ENCODE peak calls at places on chromosome 4, in four cellular contexts. E is uterus, N is cardiac muscle cell, P is IMR-90. I is an unnamed sample.

GRCh38 chr4:40149960-40150385 is 46.9 kb upstream of the RHOH start:
- DNase-seq in E (peak; percentile 59), N (peak; percentile 82), P (peak; percentile 67), I (peak; percentile 63)

GRCh38 chr4:58301384-58301783 is 1191.2 kb upstream of the IGFBP7 start:
- DNase-seq in E (no peak), N (peak; percentile 27), P (no peak), I (peak; percentile 30)

GRCh38 chr4:99383833-99384392 is 31.4 kb upstream of the ADH1C start:
- DNase-seq in E (peak; percentile 84), N (peak; percentile 94), P (peak; percentile 97), I (peak; percentile 26)

GRCh38 chr4:114417214-114417613 is 181.4 kb upstream of the UGT8 start:
- DNase-seq in E (no peak), N (no peak), P (no peak), I (no peak)

GRCh38 chr4:97646997-97647396 is 496.3 kb downstream of the STPG2 start:
- DNase-seq in E (no peak), N (peak; percentile 46), P (no peak), I (no peak)

GRCh38 chr4:612052-612748 is 13.2 kb upstream of the PDE6B start:
- DNase-seq in E (no peak), N (no peak), P (no peak), I (no peak)

GRCh38 chr4:94711635-94712034 is 46.1 kb upstream of the BMPR1B start:
- DNase-seq in E (no peak), N (no peak), P (no peak), I (no peak)

GRCh38 chr4:132063829-132064228 is 1085.3 kb upstream of the PCDH10 start:
- DNase-seq in E (no peak), N (peak; percentile 90), P (peak; percentile 55), I (no peak)

GRCh38 chr4:97587912-97588311 is 555.4 kb downstream of the STPG2 start:
- DNase-seq in E (no peak), N (no peak), P (no peak), I (no peak)

GRCh38 chr4:168797176-168797575 is 212.9 kb downstream of the CBR4 start:
- DNase-seq in E (no peak), N (peak; percentile 79), P (peak; percentile 94), I (no peak)

GRCh38 chr4:140755811-140756291 is 334 bp downstream of the TBC1D9 start:
- DNase-seq in E (peak; percentile 36), N (peak; percentile 67), P (peak; percentile 46), I (peak; percentile 61)

GRCh38 chr4:163447481-163447880 is 26.1 kb downstream of the TKTL2 start:
- DNase-seq in E (no peak), N (peak; percentile 51), P (no peak), I (no peak)

GRCh38 chr4:163473576-163473975 is at the start of gene TKTL2:
- DNase-seq in E (no peak), N (no peak), P (no peak), I (no peak)

DNA sequence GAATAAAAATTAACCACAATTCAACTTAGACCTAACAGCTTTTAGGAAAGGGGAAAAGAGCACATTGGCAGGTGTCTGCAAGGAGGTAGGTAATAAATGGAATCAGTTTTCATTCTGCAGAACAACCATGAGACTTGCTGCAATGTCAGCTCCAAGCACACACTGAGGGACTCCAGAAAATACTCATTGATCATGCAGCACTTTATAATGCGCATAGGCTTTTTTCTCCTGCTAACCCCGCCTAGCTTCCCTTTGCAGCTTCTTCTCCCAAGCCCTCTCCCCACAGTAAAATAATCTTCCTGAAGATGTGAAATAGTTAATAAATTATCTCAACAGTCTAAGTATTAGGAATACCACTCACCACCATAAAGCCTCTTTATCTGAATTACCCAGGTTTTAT is 36.9 kb downstream of the ANKRD17 start:
- DNase-seq in E (no peak), N (no peak), P (no peak), I (no peak)
- H3K4me3 ChIP-seq in E (no peak overlapping the region), N (peak overlapping the region; percentile 32), P (no peak overlapping the region), I (no peak overlapping the region)

DNA sequence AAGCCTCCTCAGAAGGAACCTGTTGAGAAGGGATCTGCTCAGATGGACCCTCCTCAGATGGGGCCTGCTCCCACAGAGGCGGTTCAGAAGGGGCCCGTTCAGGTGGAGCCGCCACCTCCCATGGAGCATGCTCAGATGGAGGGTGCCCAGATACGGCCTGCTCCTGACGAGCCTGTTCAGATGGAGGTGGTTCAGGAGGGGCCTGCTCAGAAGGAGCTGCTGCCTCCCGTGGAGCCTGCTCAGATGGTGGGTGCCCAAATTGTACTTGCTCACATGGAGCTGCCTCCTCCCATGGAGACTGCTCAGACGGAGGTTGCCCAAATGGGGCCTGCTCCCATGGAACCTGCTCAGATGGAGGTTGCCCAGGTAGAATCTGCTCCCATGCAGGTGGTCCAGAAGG is 22.9 kb downstream of the REST start:
- DNase-seq in E (no peak), N (no peak), P (no peak), I (no peak)
- H3K4me1 ChIP-seq in E (no peaks in the 10 kb centered on the region), N (peaks cover 7% of the 10 kb centered on the region), P (no peaks in the 10 kb centered on the region), I (no peaks in the 10 kb centered on the region)

GRCh38 chr4:119204898-119205297 is 7.6 kb upstream of the USP53 start:
- DNase-seq in E (no peak), N (no peak), P (no peak), I (no peak)
- H3K27ac ChIP-seq in E (no peak overlapping the region), N (peak overlapping the region; percentile 72), P (peak overlapping the region; percentile 44), I (no peak overlapping the region)

DNA sequence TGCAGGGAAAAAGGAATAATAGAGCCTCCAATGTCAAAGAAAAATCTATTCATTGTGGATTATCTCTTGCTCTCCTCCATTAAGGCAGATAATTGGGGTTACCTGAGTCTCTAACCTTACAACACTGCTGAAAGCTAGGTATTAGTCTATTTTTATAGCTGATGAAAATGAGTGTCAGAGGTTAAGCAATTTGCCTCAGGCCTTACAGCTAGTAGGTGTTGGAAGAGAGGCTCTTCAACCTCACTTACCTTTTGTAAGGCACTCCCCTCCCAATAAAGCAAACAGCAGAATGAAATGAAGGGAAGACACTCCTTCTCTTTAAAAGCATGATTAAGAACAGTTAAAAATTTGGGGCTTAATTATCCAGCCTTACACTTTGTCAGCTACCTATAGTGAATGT is 45.3 kb upstream of the GAB1 start:
- DNase-seq in E (no peak), N (no peak), P (no peak), I (no peak)
- H3K4me3 ChIP-seq in E (no peak overlapping the region), N (no peak overlapping the region), P (no peak overlapping the region), I (no peak overlapping the region)

DNA sequence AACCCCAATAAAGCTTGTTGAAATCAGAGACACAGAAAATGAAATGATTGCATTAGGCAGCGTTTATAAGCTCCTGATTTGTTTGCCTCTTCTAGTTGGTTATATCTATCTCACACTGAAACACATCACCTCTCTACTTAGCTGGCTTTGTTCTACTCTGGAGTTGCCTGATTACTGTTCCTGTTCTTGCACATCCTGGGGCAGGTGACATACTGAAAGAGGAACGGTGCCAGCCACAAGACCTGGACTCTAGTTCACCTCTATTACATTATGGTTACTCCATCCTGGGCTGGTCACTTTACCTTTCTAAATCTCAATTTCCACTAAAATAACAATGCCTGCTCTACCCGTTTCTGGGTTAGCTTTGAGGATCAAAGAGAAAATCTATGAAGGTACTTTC is 47.9 kb downstream of the TRIM2 start:
- DNase-seq in E (no peak), N (no peak), P (no peak), I (no peak)
- H3K4me1 ChIP-seq in E (no peaks in the 10 kb centered on the region), N (peaks cover 16% of the 10 kb centered on the region), P (peaks cover 4% of the 10 kb centered on the region), I (peaks cover 4% of the 10 kb centered on the region)

GRCh38 chr4:88753658-88754431 is 56.2 kb upstream of the NAP1L5 start:
- DNase-seq in E (no peak), N (no peak), P (no peak), I (no peak)

GRCh38 chr4:88752754-88753153 is 55.1 kb upstream of the NAP1L5 start:
- DNase-seq in E (no peak), N (no peak), P (no peak), I (no peak)

GRCh38 chr4:88751258-88752075 is 53.8 kb upstream of the NAP1L5 start:
- DNase-seq in E (no peak), N (no peak), P (peak; percentile 53), I (no peak)

GRCh38 chr4:88750369-88750768 is 52.7 kb upstream of the NAP1L5 start:
- DNase-seq in E (no peak), N (no peak), P (no peak), I (no peak)

GRCh38 chr4:88752076-88752463 is 54.4 kb upstream of the NAP1L5 start:
- DNase-seq in E (no peak), N (no peak), P (no peak), I (no peak)
- H3K27ac ChIP-seq in E (no peak overlapping the region), N (no peak overlapping the region), P (no peak overlapping the region), I (no peak overlapping the region)

GRCh38 chr4:38084984-38085383 is 124.8 kb downstream of the PTTG2 start:
- DNase-seq in E (no peak), N (no peak), P (no peak), I (no peak)
- H3K4me3 ChIP-seq in E (no peak overlapping the region), N (no peak overlapping the region), P (no peak overlapping the region), I (no peak overlapping the region)

DNA sequence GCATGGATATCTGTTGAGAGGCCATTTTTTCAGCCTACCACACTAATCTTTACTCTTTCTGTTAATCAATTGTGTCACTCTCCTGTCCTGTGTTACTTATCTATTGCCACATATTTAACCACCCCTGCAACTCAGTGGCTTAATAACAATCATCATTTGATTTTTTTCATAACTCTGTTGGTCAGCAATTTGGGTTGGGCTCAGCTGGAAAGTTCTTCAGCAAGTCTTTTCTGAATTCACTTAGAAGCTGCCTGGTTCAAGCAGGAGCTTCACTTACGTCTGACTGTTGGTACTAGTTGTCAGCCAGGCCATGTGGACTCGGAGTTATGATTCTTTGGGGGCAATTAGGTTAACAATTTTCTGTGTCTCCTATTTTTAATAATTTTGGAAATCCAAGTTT is 50.1 kb downstream of the CPE start:
- DNase-seq in E (no peak), N (no peak), P (no peak), I (no peak)
- H3K4me1 ChIP-seq in E (no peaks in the 10 kb centered on the region), N (no peaks in the 10 kb centered on the region), P (no peaks in the 10 kb centered on the region), I (no peaks in the 10 kb centered on the region)

GRCh38 chr4:48133668-48134444 is at the start of gene TXK:
- DNase-seq in E (no peak), N (peak; percentile 27), P (peak; percentile 13), I (no peak)
- H3K27ac ChIP-seq in E (no peak within 1 kb of the TSS), N (no peak within 1 kb of the TSS), P (no peak within 1 kb of the TSS), I (no peak within 1 kb of the TSS)

GRCh38 chr4:71857713-71858451 is 74.0 kb upstream of the GC start:
- DNase-seq in E (no peak), N (no peak), P (no peak), I (no peak)
- H3K4me3 ChIP-seq in E (no peak overlapping the region), N (peak overlapping the region; percentile 9), P (no peak overlapping the region), I (no peak overlapping the region)

I was measured in adrenal gland.